ENCODE peak calls at places on chromosomes 13 and 19, in five cellular contexts. P, E, N, M and R are unnamed samples.

GRCh38 chr13:53250272-53250875 is 221.8 kb downstream of the OLFM4 start:
- DNase-seq in E (peak; percentile 74), M (peak; percentile 15), P (peak; percentile 57), N (peak; percentile 31), R (peak; percentile 73)

GRCh38 chr13:26760835-26761582 is 423 bp upstream of the GPR12 start:
- DNase-seq in N (no peak), P (peak; percentile 71), E (no peak), M (no peak), R (no peak)

GRCh38 chr13:110546933-110547332 is 14.6 kb downstream of the RAB20 start:
- DNase-seq in P (no peak), N (no peak), E (peak; percentile 80), M (no peak), R (no peak)

GRCh38 chr13:102131246-102131645 is 270.6 kb downstream of the FGF14 start:
- DNase-seq in M (no peak), N (no peak), P (no peak), E (no peak), R (no peak)

GRCh38 chr13:44155422-44156293 is 218.0 kb upstream of the SERP2 start:
- DNase-seq in M (no peak), P (no peak), N (peak; percentile 27), E (no peak), R (no peak)

GRCh38 chr13:32829676-32830091 is 186.5 kb upstream of the KL start:
- DNase-seq in P (no peak), N (no peak), M (no peak), E (no peak), R (no peak)

GRCh38 chr13:34369925-34370324 is 552.0 kb downstream of the RFC3 start:
- DNase-seq in M (no peak), N (no peak), P (no peak), E (no peak), R (no peak)

GRCh38 chr19:56566904-56567273 is 379 bp upstream of the ZNF470 start:
- DNase-seq in E (no peak), N (no peak), M (no peak), P (peak; percentile 68), R (peak; percentile 65)

GRCh38 chr13:45506811-45507210 is 42.1 kb downstream of the COG3 start:
- DNase-seq in N (no peak), M (no peak), E (no peak), P (no peak), R (no peak)

GRCh38 chr19:5990289-5990797 is 12.4 kb upstream of the RANBP3 start:
- DNase-seq in N (peak; percentile 84), E (no peak), M (no peak), P (no peak), R (no peak)

GRCh38 chr13:102400619-102401125 is 1.2 kb downstream of the FGF14 start:
- DNase-seq in M (no peak), E (no peak), P (peak; percentile 73), N (no peak), R (no peak)

GRCh38 chr19:8494158-8494557 is 8.3 kb downstream of the PRAM1 start:
- DNase-seq in M (no peak), N (no peak), P (no peak), E (no peak), R (peak; percentile 98)

GRCh38 chr13:59340581-59340980 is 823.1 kb downstream of the DIAPH3 start:
- DNase-seq in E (no peak), P (no peak), M (no peak), N (no peak), R (no peak)

GRCh38 chr13:42547615-42548014 is 26.3 kb upstream of the TNFSF11 start:
- DNase-seq in E (no peak), P (no peak), M (no peak), N (no peak), R (no peak)

GRCh38 chr19:5913739-5914357 is at the start of gene CAPS:
- DNase-seq in N (no peak), E (peak; percentile 39), M (no peak), P (no peak), R (no peak)

GRCh38 chr13:80382576-80382975 is 41.6 kb upstream of the SPRY2 start:
- DNase-seq in P (no peak), E (no peak), N (no peak), M (no peak), R (no peak)

GRCh38 chr19:6216996-6217751 is 62.6 kb downstream of the MLLT1 start:
- DNase-seq in P (peak; percentile 93), E (no peak), N (peak; percentile 78), M (no peak), R (no peak)

GRCh38 chr19:7856679-7857663 is 17.2 kb downstream of the PRR36 start:
- DNase-seq in N (no peak), E (no peak), M (no peak), P (no peak), R (no peak)

GRCh38 chr19:31418692-31419430 is 69.6 kb upstream of the TSHZ3 start:
- DNase-seq in M (no peak), N (no peak), E (no peak), P (no peak), R (no peak)

GRCh38 chr19:31356587-31357314 is 7.5 kb upstream of the TSHZ3 start:
- DNase-seq in M (no peak), E (no peak), N (peak; percentile 71), P (peak; percentile 32), R (no peak)

GRCh38 chr13:44668707-44669106 is 92.6 kb upstream of the TSC22D1 start:
- DNase-seq in P (no peak), M (no peak), N (no peak), E (no peak), R (no peak)

GRCh38 chr19:10430505-10431253 is 10.3 kb downstream of the PDE4A start:
- DNase-seq in M (no peak), P (peak; percentile 76), N (peak; percentile 88), E (no peak), R (no peak)

GRCh38 chr19:1651548-1652394 is 644 bp downstream of the TCF3 start:
- DNase-seq in M (no peak), E (no peak), P (peak; percentile 82), N (peak; percentile 67), R (peak; percentile 35)

GRCh38 chr13:77313923-77314322 is 13.0 kb downstream of the MYCBP2 start:
- DNase-seq in N (no peak), M (no peak), E (no peak), P (no peak), R (no peak)

DNA sequence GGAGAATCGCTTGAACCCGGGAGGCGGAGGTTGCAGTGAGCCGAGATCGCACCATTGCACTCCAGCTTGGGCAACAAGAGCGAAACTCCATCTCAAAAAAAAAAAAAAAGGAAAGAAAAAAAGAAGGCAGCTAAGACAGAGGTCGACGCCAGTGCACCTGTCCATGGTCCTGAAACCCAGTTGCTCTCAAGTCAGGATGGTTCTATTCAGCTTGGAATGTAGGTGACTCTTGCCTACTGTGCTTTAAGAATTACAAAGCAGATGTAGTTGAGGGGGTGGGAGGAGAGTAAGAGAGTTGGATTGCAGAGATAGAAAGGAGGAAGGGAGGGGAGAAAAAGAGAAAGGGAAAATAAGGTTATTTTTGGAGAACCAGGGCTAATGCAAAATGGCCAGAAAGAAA is 18.7 kb downstream of the CACNG7 start:
- DNase-seq in E (peak; percentile 33), N (peak; percentile 48), M (no peak), P (no peak), R (no peak)
- TF ChIP-seq GABPA in E (no peak), N (no peak), M (no peak), P (no peak), R (no peak)

GRCh38 chr19:19599190-19599535 is 19.3 kb downstream of the PBX4 start:
- DNase-seq in M (no peak), N (no peak), P (no peak), E (no peak), R (no peak)
- TF ChIP-seq REST in M (no peak), N (no peak), P (no peak), E (no peak), R (no peak)

GRCh38 chr19:49912965-49913685 is 15.9 kb upstream of the ATF5 start:
- DNase-seq in E (peak; percentile 44), M (no peak), N (no peak), P (no peak), R (no peak)

GRCh38 chr19:49913720-49914119 is 15.3 kb upstream of the ATF5 start:
- DNase-seq in N (no peak), M (no peak), P (no peak), E (no peak), R (no peak)

GRCh38 chr19:49918089-49918488 is 10.9 kb upstream of the ATF5 start:
- DNase-seq in N (no peak), E (no peak), M (no peak), P (no peak), R (no peak)

GRCh38 chr19:49916839-49917733 is 11.9 kb upstream of the ATF5 start:
- DNase-seq in E (no peak), N (no peak), P (no peak), M (no peak), R (peak; percentile 71)

DNA sequence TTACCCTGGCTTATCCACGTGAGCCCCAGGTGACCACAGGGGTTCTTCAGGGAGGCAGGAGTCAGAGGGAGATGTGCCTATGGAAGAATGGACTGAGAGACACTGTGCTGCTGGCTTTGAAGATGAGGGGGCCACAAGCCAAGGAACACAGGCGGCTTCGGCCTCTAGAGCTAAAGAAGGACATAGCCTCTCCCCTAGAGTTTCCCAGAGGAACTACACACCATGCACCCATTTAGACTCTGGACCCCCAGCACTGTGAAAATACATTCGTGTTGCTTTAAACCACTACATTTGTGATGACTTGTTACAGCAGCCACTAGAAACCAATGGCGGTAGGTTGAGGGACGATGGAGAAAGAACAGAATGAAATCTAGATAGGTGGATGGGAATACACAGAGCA is 13.7 kb upstream of the ATF5 start:
- DNase-seq in N (no peak), M (no peak), E (no peak), P (no peak), R (no peak)
- TF ChIP-seq CTCF in N (peak; percentile 8), M (no peak), E (no peak), P (peak; percentile 19), R (no peak)

DNA sequence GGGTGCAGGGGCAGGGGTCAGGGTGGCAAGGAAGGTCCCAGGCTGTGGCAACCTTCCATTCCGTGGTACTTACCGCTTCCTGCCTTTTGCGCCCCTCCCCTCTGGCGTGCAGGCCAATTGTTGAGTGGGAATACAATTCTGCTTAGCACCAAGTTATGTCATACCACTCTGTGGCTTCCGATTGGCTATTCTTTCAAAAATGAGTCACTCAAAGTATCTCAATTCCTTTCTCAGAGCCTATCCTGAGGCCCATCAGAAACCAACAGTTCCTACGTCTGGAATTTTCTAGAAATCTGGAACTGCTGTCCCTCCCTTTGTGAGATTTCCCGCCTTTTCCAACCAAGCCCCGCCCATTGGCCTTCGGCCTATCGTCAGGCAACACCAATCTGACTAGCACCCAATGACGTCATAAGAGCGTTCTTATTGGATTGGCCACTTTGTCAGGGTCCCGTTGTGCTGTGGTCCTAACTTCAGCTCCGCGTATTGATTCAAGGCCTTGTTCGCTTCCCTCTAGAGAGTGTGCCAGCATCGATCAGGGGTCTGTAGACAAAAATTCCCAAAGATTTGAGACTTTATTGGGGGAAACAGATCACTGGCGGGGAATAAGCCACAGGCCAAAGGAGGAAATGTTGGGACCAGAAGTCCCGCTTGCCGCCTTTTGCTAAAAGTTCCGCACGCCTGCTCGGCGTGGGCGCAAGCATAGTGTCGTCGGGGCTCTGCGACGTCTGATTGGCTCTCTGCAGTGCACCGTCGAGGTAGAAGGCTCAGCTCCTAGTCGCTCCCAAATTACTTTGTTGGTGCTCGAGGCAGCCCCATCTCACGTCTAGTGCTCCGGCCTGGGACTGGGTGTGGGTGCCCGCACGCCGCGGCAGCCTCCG is 11.7 kb downstream of the NTN5 start:
- DNase-seq in E (peak; percentile 66), M (peak; percentile 83), N (peak; percentile 86), P (peak; percentile 88), R (peak; percentile 89)
- TF ChIP-seq GABPA in E (no peak), M (no peak), N (peak; percentile 34), P (no peak), R (no peak)

GRCh38 chr19:40718774-40719391 is 2.0 kb downstream of the ITPKC start:
- DNase-seq in M (peak; percentile 8), P (no peak), E (peak; percentile 79), N (peak; percentile 60), R (no peak)
- TF ChIP-seq REST in M (no peak), P (no peak), E (no peak), N (no peak), R (no peak)